ENCODE peak calls at places on chromosome 16, in five cellular contexts. V is HCT116, S is H9, U is mammary epithelial cell, A is H1. T is an unnamed sample.

GRCh38 chr16:66486773-66487579 is 59.9 kb downstream of the BEAN1 start:
- DNase-seq in V (no peak), S (peak; percentile 17), U (peak; percentile 52), A (no peak), T (no peak)

GRCh38 chr16:77289331-77289809 is 90.2 kb downstream of the SYCE1L start:
- DNase-seq in V (no peak), S (no peak), U (peak; percentile 47), A (no peak), T (no peak)

GRCh38 chr16:54928016-54928356 is 2.7 kb upstream of the IRX5 start:
- DNase-seq in V (no peak), S (no peak), U (peak; percentile 49), A (no peak), T (peak; percentile 54)

GRCh38 chr16:81376880-81377279 is 62.1 kb downstream of the GAN start:
- DNase-seq in V (peak; percentile 16), S (no peak), U (peak; percentile 88), A (no peak), T (no peak)

GRCh38 chr16:51133130-51133529 is 17.9 kb downstream of the SALL1 start:
- DNase-seq in V (no peak), S (peak; percentile 71), U (no peak), A (peak; percentile 43), T (no peak)

GRCh38 chr16:81005644-81006471 is 827 bp downstream of the CMC2 start:
- DNase-seq in V (peak; percentile 21), S (no peak), U (peak; percentile 15), A (no peak), T (peak; percentile 43)

GRCh38 chr16:77657016-77657415 is 65.3 kb upstream of the NUDT7 start:
- DNase-seq in V (peak; percentile 10), S (peak; percentile 69), U (no peak), A (peak; percentile 47), T (no peak)

GRCh38 chr16:81899601-81900000 is 111.7 kb downstream of the SDR42E1 start:
- DNase-seq in V (no peak), S (no peak), U (no peak), A (no peak), T (no peak)

GRCh38 chr16:89050119-89050867 is 43.4 kb upstream of the ACSF3 start:
- DNase-seq in V (no peak), S (no peak), U (no peak), A (no peak), T (no peak)

GRCh38 chr16:23079683-23080221 is 69.5 kb downstream of the USP31 start:
- DNase-seq in V (no peak), S (no peak), U (peak; percentile 66), A (no peak), T (no peak)

GRCh38 chr16:82979406-82980111 is 352.8 kb downstream of the CDH13 start:
- DNase-seq in V (no peak), S (no peak), U (no peak), A (no peak), T (no peak)

GRCh38 chr16:51807551-51807950 is 656.5 kb upstream of the SALL1 start:
- DNase-seq in V (no peak), S (no peak), U (peak; percentile 38), A (no peak), T (no peak)

GRCh38 chr16:61366006-61366405 is 670.2 kb downstream of the CDH8 start:
- DNase-seq in V (no peak), S (no peak), U (no peak), A (no peak), T (no peak)

GRCh38 chr16:69145658-69146057 is 13.2 kb downstream of the UTP4 start:
- DNase-seq in V (no peak), S (no peak), U (no peak), A (no peak), T (no peak)

GRCh38 chr16:4561565-4561964 is 5.4 kb downstream of the C16orf96 start:
- DNase-seq in V (no peak), S (no peak), U (no peak), A (no peak), T (no peak)

GRCh38 chr16:54879681-54880080 is 51.0 kb upstream of the IRX5 start:
- DNase-seq in V (no peak), S (no peak), U (peak; percentile 41), A (no peak), T (no peak)

GRCh38 chr16:35196313-35196712 is 1736.9 kb downstream of the TP53TG3F start:
- DNase-seq in V (no peak), S (no peak), U (no peak), A (no peak), T (no peak)

GRCh38 chr16:53944026-53944425 is 240.1 kb downstream of the FTO start:
- DNase-seq in V (no peak), S (no peak), U (peak; percentile 52), A (no peak), T (no peak)

GRCh38 chr16:24610421-24610765 is 71.0 kb downstream of the RBBP6 start:
- DNase-seq in V (no peak), S (peak; percentile 55), U (peak; percentile 9), A (no peak), T (no peak)

GRCh38 chr16:57126412-57126811 is 34.0 kb downstream of the CPNE2 start:
- DNase-seq in V (no peak), S (no peak), U (no peak), A (no peak), T (no peak)

DNA sequence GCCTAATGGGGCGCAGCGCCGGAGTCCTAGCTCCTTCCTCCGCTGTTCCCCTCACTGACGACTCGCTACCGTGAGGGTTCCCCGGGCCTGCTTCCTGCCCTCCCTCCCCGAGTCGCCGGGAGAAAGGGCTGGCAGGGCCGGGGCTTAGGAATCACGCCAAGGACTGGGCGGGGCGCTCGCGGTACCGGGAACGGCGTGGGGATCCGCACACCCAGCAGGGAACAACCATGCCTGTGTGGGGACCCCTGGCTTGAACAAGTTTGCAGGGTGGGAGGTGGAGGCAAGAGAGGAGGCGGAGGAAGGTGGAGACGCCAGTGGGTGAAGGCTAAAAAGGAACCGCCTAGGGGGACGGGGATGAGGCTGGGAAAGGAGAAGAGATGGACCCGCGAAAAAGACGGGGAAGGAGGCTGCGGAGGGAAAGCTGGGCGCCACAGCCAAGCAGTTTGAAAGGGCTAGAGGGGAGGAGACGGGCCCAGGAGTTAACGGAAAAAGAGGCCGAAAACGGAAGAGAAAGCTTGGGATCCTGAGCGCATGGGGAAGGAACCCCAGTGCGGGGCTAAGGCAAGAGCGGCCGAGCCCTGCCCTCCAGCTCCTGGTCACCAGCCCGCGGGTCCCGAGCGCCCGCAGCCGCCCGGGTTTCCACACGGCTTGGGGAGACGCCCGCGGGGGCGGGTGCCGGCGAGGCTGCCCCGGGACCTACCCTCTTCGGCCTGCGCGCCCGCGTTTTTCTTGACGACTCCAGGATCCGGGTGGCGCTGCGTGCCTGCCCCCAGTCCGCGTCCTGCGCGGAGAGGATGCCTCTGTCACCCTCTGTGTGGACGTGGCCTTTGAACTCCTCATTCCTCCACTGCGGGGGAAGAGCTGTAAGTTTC is 1.3 kb upstream of the CDH11 start:
- DNase-seq in V (no peak), S (peak; percentile 35), U (no peak), A (no peak), T (no peak)
- H2AFZ ChIP-seq in V (no peak overlapping the region), S (no peak overlapping the region), U (peak overlapping the region; percentile 94), A (peak overlapping the region; percentile 71), T (no peak overlapping the region)

DNA sequence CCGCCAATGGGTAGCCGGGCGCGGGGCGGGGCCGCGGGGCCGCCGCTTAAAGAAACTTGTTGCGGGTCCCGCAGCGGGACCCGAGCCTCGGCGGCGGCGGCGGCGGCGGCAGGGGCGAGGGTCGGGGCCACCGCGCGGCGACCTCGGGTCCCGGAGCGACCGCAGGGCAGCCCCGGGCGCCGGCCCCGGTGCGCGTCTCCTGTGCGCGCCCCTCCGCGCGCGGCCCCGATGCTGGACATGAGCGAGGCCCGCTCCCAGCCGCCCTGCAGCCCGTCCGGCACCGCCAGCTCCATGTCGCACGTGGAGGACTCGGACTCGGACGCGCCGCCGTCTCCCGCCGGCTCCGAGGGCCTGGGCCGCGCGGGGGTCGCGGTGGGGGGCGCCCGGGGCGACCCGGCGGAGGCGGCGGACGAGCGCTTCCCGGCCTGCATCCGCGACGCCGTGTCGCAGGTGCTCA is at the start of gene SOX8:
- DNase-seq in V (no peak), S (no peak), U (no peak), A (no peak), T (no peak)
- H3K9ac ChIP-seq in V (peak within 1 kb of the TSS; percentile 48), S (no peak within 1 kb of the TSS), U (no peak within 1 kb of the TSS), A (no peak within 1 kb of the TSS), T (no peak within 1 kb of the TSS)

GRCh38 chr16:48603647-48604376 is 6.2 kb downstream of the N4BP1 start:
- DNase-seq in V (no peak), S (no peak), U (no peak), A (no peak), T (no peak)
- TF ChIP-seq CTCF in V (no peak), S (no peak), U (no peak), A (no peak), T (no peak)

GRCh38 chr16:73066927-73067670 is 19.2 kb upstream of the ZFHX3 start:
- DNase-seq in V (no peak), S (no peak), U (no peak), A (peak; percentile 65), T (no peak)
- H2AFZ ChIP-seq in V (no peak overlapping the region), S (no peak overlapping the region), U (peak overlapping the region; percentile 67), A (no peak overlapping the region), T (no peak overlapping the region)

GRCh38 chr16:19085679-19086200 is 18.3 kb downstream of the COQ7 start:
- DNase-seq in V (no peak), S (no peak), U (no peak), A (no peak), T (no peak)
- H3K9ac ChIP-seq in V (peak overlapping the region; percentile 72), S (no peak overlapping the region), U (no peak overlapping the region), A (no peak overlapping the region), T (no peak overlapping the region)

DNA sequence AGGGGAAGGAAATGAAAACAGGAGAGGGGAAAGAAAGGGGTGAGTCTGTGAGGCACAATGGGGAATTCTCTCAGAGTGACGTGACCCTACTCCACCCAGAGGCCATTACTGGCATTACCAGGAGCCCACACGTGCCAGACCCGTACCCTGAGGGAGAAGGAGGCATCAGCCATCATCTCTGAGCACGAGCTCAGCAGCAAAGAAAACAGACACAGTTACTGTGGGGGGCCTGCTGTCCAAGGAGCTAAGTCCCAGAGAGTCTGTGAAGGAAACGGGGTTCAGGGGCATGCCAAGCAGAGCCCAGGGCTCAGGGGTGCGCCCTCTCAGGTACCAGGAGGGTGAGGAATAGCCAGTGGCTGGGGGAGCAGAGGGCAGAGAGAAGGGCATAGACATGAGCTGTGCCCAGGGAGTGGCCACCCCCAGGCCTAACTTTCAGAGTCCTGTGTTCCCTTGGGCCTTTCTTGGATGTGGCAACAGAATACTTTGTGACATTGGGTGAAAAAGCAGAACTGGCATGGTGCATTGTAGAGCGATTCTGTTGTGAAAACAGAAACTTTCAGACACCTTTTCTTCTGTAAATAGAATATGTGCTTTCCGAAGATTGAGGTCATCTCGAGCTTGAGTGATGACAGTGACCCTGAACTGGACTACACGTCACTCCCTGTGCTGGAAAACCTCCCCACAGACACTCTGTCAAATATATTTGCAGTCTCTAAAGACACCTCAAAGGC is 11.3 kb downstream of the TAF1C start:
- DNase-seq in V (no peak), S (peak; percentile 79), U (peak; percentile 55), A (peak; percentile 90), T (peak; percentile 64)
- TF ChIP-seq CTCF in V (no peak), S (peak; percentile 85), U (peak; percentile 84), A (peak; percentile 77), T (peak; percentile 83)

GRCh38 chr16:10866196-10866976 is 10.6 kb upstream of the CIITA start:
- DNase-seq in V (no peak), S (no peak), U (no peak), A (no peak), T (no peak)
- H2AFZ ChIP-seq in V (no peak overlapping the region), S (no peak overlapping the region), U (no peak overlapping the region), A (no peak overlapping the region), T (no peak overlapping the region)

T was measured in DND-41.